ENCODE peak calls at places on chromosomes 11 and 22, in six cellular contexts. One of them, this sample, is unnamed.

GRCh38 chr11:114207096-114207495 is 89.1 kb upstream of the NNMT start:
- DNase-seq in trophoblast cell: no peak
- DNase-seq in mesendoderm: no peak
- DNase-seq in IMR-90: no peak
- DNase-seq in H1: no peak
- DNase-seq in mesenchymal stem cell: no peak
- DNase-seq in this sample: no peak

GRCh38 chr11:120108154-120108784 is 29.6 kb downstream of the TRIM29 start:
- DNase-seq in trophoblast cell: peak; percentile 62
- DNase-seq in mesendoderm: peak; percentile 63
- DNase-seq in IMR-90: peak; percentile 30
- DNase-seq in H1: peak; percentile 46
- DNase-seq in mesenchymal stem cell: peak; percentile 48
- DNase-seq in this sample: peak; percentile 74

GRCh38 chr11:125070699-125071254 is 7.7 kb downstream of the SLC37A2 start:
- DNase-seq in trophoblast cell: peak; percentile 27
- DNase-seq in mesendoderm: no peak
- DNase-seq in IMR-90: peak; percentile 64
- DNase-seq in H1: no peak
- DNase-seq in mesenchymal stem cell: peak; percentile 63
- DNase-seq in this sample: no peak

GRCh38 chr11:111417766-111418435 is 38.8 kb upstream of the POU2AF1 start:
- DNase-seq in trophoblast cell: no peak
- DNase-seq in mesendoderm: no peak
- DNase-seq in IMR-90: peak; percentile 99
- DNase-seq in H1: no peak
- DNase-seq in mesenchymal stem cell: peak; percentile 96
- DNase-seq in this sample: no peak

GRCh38 chr11:115129771-115130306 is 374.4 kb downstream of the CADM1 start:
- DNase-seq in trophoblast cell: no peak
- DNase-seq in mesendoderm: no peak
- DNase-seq in IMR-90: no peak
- DNase-seq in H1: no peak
- DNase-seq in mesenchymal stem cell: no peak
- DNase-seq in this sample: no peak

GRCh38 chr11:12840871-12841516 is 166.8 kb downstream of the TEAD1 start:
- DNase-seq in trophoblast cell: no peak
- DNase-seq in mesendoderm: no peak
- DNase-seq in IMR-90: peak; percentile 52
- DNase-seq in H1: no peak
- DNase-seq in mesenchymal stem cell: peak; percentile 75
- DNase-seq in this sample: no peak

GRCh38 chr11:1753426-1754305 is 3.3 kb upstream of the IFITM10 start:
- DNase-seq in trophoblast cell: no peak
- DNase-seq in mesendoderm: no peak
- DNase-seq in IMR-90: no peak
- DNase-seq in H1: no peak
- DNase-seq in mesenchymal stem cell: no peak
- DNase-seq in this sample: no peak

GRCh38 chr22:23233746-23234408 is 53.6 kb downstream of the BCR start:
- DNase-seq in trophoblast cell: no peak
- DNase-seq in mesendoderm: no peak
- DNase-seq in IMR-90: peak; percentile 92
- DNase-seq in H1: no peak
- DNase-seq in mesenchymal stem cell: peak; percentile 34
- DNase-seq in this sample: no peak

GRCh38 chr22:42799462-42800405 is 57.3 kb downstream of the ARFGAP3 start:
- DNase-seq in trophoblast cell: no peak
- DNase-seq in mesendoderm: peak; percentile 85
- DNase-seq in IMR-90: no peak
- DNase-seq in H1: no peak
- DNase-seq in mesenchymal stem cell: no peak
- DNase-seq in this sample: no peak

GRCh38 chr11:71094296-71095077 is 157.9 kb downstream of the SHANK2 start:
- DNase-seq in trophoblast cell: no peak
- DNase-seq in mesendoderm: no peak
- DNase-seq in IMR-90: no peak
- DNase-seq in H1: no peak
- DNase-seq in mesenchymal stem cell: no peak
- DNase-seq in this sample: no peak

GRCh38 chr11:71096751-71097388 is 155.5 kb downstream of the SHANK2 start:
- DNase-seq in trophoblast cell: no peak
- DNase-seq in mesendoderm: no peak
- DNase-seq in IMR-90: peak; percentile 20
- DNase-seq in H1: no peak
- DNase-seq in mesenchymal stem cell: no peak
- DNase-seq in this sample: no peak

GRCh38 chr11:71091506-71092265 is 160.7 kb downstream of the SHANK2 start:
- DNase-seq in trophoblast cell: no peak
- DNase-seq in mesendoderm: no peak
- DNase-seq in IMR-90: no peak
- DNase-seq in H1: no peak
- DNase-seq in mesenchymal stem cell: no peak
- DNase-seq in this sample: no peak

GRCh38 chr11:71095294-71095850 is 157.0 kb downstream of the SHANK2 start:
- DNase-seq in trophoblast cell: no peak
- DNase-seq in mesendoderm: no peak
- DNase-seq in IMR-90: no peak
- DNase-seq in H1: no peak
- DNase-seq in mesenchymal stem cell: no peak
- DNase-seq in this sample: no peak

DNA sequence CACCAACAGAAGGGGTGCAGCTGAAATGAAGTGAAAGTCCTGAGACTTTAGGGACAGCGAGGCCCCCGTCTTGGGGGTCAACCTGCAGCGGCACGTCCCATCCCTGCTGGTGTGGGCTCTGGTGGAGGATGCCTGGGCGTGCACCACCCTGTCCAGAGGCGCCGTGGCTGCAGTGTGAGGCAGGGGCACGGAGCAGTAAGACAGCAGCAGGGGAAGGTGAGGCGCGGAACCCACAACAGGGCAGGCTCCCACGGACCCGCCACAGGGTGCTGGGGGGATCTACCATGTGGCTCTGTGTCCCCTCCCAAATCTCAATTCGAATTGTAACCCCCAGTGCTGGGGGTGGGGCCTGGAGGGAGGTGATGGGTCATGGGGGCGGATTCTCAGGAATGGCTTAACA is 158.6 kb downstream of the SHANK2 start:
- DNase-seq in trophoblast cell: no peak
- DNase-seq in mesendoderm: no peak
- DNase-seq in IMR-90: no peak
- DNase-seq in H1: no peak
- DNase-seq in mesenchymal stem cell: no peak
- DNase-seq in this sample: no peak
- H3K23ac ChIP-seq in trophoblast cell: no peak overlapping the region
- H3K23ac ChIP-seq in mesendoderm: no peak overlapping the region
- H3K23ac ChIP-seq in IMR-90: no peak overlapping the region
- H3K23ac ChIP-seq in H1: no peak overlapping the region
- H3K23ac ChIP-seq in mesenchymal stem cell: no peak overlapping the region
- H3K23ac ChIP-seq in this sample: no peak overlapping the region

GRCh38 chr22:44299124-44299523 is 13.6 kb downstream of the SHISAL1 start:
- DNase-seq in trophoblast cell: no peak
- DNase-seq in mesendoderm: no peak
- DNase-seq in IMR-90: no peak
- DNase-seq in H1: no peak
- DNase-seq in mesenchymal stem cell: no peak
- DNase-seq in this sample: no peak

GRCh38 chr22:44298331-44299087 is 14.2 kb downstream of the SHISAL1 start:
- DNase-seq in trophoblast cell: no peak
- DNase-seq in mesendoderm: no peak
- DNase-seq in IMR-90: no peak
- DNase-seq in H1: no peak
- DNase-seq in mesenchymal stem cell: no peak
- DNase-seq in this sample: no peak

GRCh38 chr22:44295406-44295805 is 17.3 kb downstream of the SHISAL1 start:
- DNase-seq in trophoblast cell: no peak
- DNase-seq in mesendoderm: no peak
- DNase-seq in IMR-90: no peak
- DNase-seq in H1: no peak
- DNase-seq in mesenchymal stem cell: no peak
- DNase-seq in this sample: no peak

GRCh38 chr22:44301039-44301438 is 11.7 kb downstream of the SHISAL1 start:
- DNase-seq in trophoblast cell: no peak
- DNase-seq in mesendoderm: no peak
- DNase-seq in IMR-90: no peak
- DNase-seq in H1: no peak
- DNase-seq in mesenchymal stem cell: no peak
- DNase-seq in this sample: no peak

DNA sequence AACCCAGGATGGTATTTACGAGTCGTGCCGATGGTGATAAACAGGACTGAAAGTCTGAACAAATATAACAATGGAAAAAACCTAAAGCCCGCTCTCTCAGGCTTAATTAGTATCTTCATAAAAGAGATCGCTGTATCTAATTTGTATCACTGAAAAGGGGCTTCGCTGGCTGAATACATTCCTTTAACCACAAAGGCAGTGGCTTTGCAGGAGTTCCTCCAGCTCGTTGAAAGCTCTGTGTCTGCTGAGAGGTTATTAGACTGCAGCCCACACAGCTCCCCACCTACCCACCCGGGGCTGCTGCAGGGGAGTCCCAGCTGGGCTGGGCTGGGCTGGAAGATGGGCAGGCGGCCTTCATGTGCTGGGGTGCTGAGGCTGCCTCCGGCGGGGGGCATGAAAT is 15.1 kb downstream of the SHISAL1 start:
- DNase-seq in trophoblast cell: no peak
- DNase-seq in mesendoderm: no peak
- DNase-seq in IMR-90: no peak
- DNase-seq in H1: no peak
- DNase-seq in mesenchymal stem cell: no peak
- DNase-seq in this sample: peak; percentile 71
- H3K4me3 ChIP-seq in trophoblast cell: no peak overlapping the region
- H3K4me3 ChIP-seq in mesendoderm: no peak overlapping the region
- H3K4me3 ChIP-seq in IMR-90: no peak overlapping the region
- H3K4me3 ChIP-seq in H1: no peak overlapping the region
- H3K4me3 ChIP-seq in mesenchymal stem cell: no peak overlapping the region
- H3K4me3 ChIP-seq in this sample: no peak overlapping the region

GRCh38 chr11:43693731-43694130 is 13.2 kb downstream of the HSD17B12 start:
- DNase-seq in trophoblast cell: no peak
- DNase-seq in mesendoderm: no peak
- DNase-seq in IMR-90: no peak
- DNase-seq in H1: no peak
- DNase-seq in mesenchymal stem cell: no peak
- DNase-seq in this sample: no peak

GRCh38 chr11:43691806-43692205 is 11.3 kb downstream of the HSD17B12 start:
- DNase-seq in trophoblast cell: no peak
- DNase-seq in mesendoderm: no peak
- DNase-seq in IMR-90: no peak
- DNase-seq in H1: no peak
- DNase-seq in mesenchymal stem cell: no peak
- DNase-seq in this sample: no peak

GRCh38 chr11:43691332-43691731 is 10.8 kb downstream of the HSD17B12 start:
- DNase-seq in trophoblast cell: no peak
- DNase-seq in mesendoderm: no peak
- DNase-seq in IMR-90: no peak
- DNase-seq in H1: no peak
- DNase-seq in mesenchymal stem cell: no peak
- DNase-seq in this sample: no peak

GRCh38 chr11:43694477-43694876 is 13.9 kb downstream of the HSD17B12 start:
- DNase-seq in trophoblast cell: no peak
- DNase-seq in mesendoderm: no peak
- DNase-seq in IMR-90: no peak
- DNase-seq in H1: no peak
- DNase-seq in mesenchymal stem cell: no peak
- DNase-seq in this sample: no peak

DNA sequence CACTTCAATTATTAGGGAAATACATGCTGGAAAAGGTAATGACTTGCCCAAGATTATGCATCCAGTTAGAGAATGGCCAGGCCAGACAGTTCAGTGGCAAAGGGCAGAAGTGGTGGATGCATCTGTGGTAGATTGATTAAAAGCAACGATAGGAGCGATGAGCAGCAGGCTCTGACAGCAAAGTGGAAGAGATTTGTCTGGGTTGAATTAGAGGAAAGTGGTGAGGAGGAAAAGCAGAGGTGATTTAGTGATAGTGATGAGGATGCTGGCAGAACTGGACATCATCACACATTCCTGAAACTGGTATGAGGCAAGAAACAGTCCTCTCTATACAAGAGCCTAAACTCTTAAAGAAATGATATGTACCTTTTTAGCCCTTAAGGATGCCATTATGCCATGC is 12.5 kb downstream of the HSD17B12 start:
- DNase-seq in trophoblast cell: no peak
- DNase-seq in mesendoderm: no peak
- DNase-seq in IMR-90: no peak
- DNase-seq in H1: no peak
- DNase-seq in mesenchymal stem cell: no peak
- DNase-seq in this sample: no peak
- H3K23ac ChIP-seq in trophoblast cell: no peak overlapping the region
- H3K23ac ChIP-seq in mesendoderm: no peak overlapping the region
- H3K23ac ChIP-seq in IMR-90: no peak overlapping the region
- H3K23ac ChIP-seq in H1: no peak overlapping the region
- H3K23ac ChIP-seq in mesenchymal stem cell: peak overlapping the region; percentile 89
- H3K23ac ChIP-seq in this sample: no peak overlapping the region

GRCh38 chr11:691710-692590 is 3.1 kb downstream of the DEAF1 start:
- DNase-seq in trophoblast cell: no peak
- DNase-seq in mesendoderm: no peak
- DNase-seq in IMR-90: no peak
- DNase-seq in H1: no peak
- DNase-seq in mesenchymal stem cell: no peak
- DNase-seq in this sample: no peak

GRCh38 chr11:693887-694562 is 997 bp downstream of the DEAF1 start:
- DNase-seq in trophoblast cell: peak; percentile 50
- DNase-seq in mesendoderm: no peak
- DNase-seq in IMR-90: no peak
- DNase-seq in H1: no peak
- DNase-seq in mesenchymal stem cell: no peak
- DNase-seq in this sample: no peak

GRCh38 chr11:694563-695331 is at the start of gene DEAF1:
- DNase-seq in trophoblast cell: peak; percentile 98
- DNase-seq in mesendoderm: peak; percentile 98
- DNase-seq in IMR-90: peak; percentile 96
- DNase-seq in H1: peak; percentile 96
- DNase-seq in mesenchymal stem cell: peak; percentile 97
- DNase-seq in this sample: peak; percentile 99

GRCh38 chr11:693415-693831 is 1.6 kb downstream of the DEAF1 start:
- DNase-seq in trophoblast cell: peak; percentile 33
- DNase-seq in mesendoderm: no peak
- DNase-seq in IMR-90: no peak
- DNase-seq in H1: no peak
- DNase-seq in mesenchymal stem cell: peak; percentile 36
- DNase-seq in this sample: no peak

DNA sequence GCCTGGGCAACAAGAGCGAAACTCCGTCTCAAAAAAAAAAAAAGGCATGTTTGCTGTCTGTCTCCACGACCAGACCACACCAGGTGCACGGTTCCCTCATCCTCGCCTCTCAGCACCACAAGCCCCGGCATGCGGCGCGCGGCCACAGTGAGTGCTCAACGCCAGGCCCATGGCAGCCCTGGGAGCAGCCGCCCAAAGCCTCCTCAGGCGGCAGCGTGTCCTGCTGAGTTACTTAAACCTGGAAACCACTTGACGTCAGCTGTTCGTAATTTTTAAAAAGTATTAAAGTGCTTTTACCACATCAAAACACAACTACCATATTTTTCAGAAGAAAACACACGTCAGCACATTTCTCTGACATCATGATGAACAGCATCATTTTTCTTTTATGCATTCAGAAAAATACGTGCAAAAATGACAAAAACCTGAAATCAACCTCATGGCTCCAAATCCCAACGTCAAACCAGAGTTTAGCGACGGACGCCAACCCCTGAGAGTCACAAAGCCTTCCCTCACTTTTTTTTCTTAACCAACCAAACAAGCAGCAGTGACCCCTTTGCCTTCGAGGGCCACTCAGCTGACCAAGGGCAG is 2.1 kb downstream of the DEAF1 start:
- DNase-seq in trophoblast cell: no peak
- DNase-seq in mesendoderm: no peak
- DNase-seq in IMR-90: no peak
- DNase-seq in H1: no peak
- DNase-seq in mesenchymal stem cell: no peak
- DNase-seq in this sample: no peak
- H3K4me3 ChIP-seq in trophoblast cell: no peak overlapping the region
- H3K4me3 ChIP-seq in mesendoderm: no peak overlapping the region
- H3K4me3 ChIP-seq in IMR-90: peak overlapping the region; percentile 4
- H3K4me3 ChIP-seq in H1: peak overlapping the region; percentile 92
- H3K4me3 ChIP-seq in mesenchymal stem cell: peak overlapping the region; percentile 70
- H3K4me3 ChIP-seq in this sample: no peak overlapping the region

This sample was measured in neuronal stem cell.